ENCODE peak calls at places on chromosomes 6 and 20, in seven cellular contexts. D is K562, T is HCT116, P is SK-N-SH, A is H1, S is HepG2, H is GM12878. K is an unnamed sample.

GRCh38 chr6:151630991-151631655 is 137.3 kb downstream of the CCDC170 start:
- DNase-seq in D (no peak), T (no peak), P (no peak), A (no peak), S (no peak), H (no peak), K (no peak)

GRCh38 chr20:34099675-34100074 is 12.4 kb downstream of the EIF2S2 start:
- DNase-seq in D (no peak), T (no peak), P (no peak), A (no peak), S (no peak), H (no peak), K (no peak)

GRCh38 chr20:16106191-16106849 is 466.9 kb downstream of the KIF16B start:
- DNase-seq in D (no peak), T (no peak), P (no peak), A (no peak), S (peak), H (no peak), K (no peak)

GRCh38 chr6:74891358-74891811 is 314.5 kb downstream of the COL12A1 start:
- DNase-seq in D (no peak), T (no peak), P (no peak), A (no peak), S (no peak), H (no peak), K (no peak)

GRCh38 chr6:31822038-31822821 is 5.3 kb upstream of the HSPA1B start:
- DNase-seq in D (peak), T (no peak), P (peak), A (peak), S (peak), H (no peak), K (no peak)

GRCh38 chr6:7671076-7671475 is 54.8 kb upstream of the BMP6 start:
- DNase-seq in D (no peak), T (no peak), P (no peak), A (no peak), S (no peak), H (no peak), K (no peak)

GRCh38 chr6:26439151-26439550 is 1.2 kb upstream of the BTN3A3 start:
- DNase-seq in D (no peak), T (no peak), P (no peak), A (no peak), S (no peak), H (no peak), K (no peak)

GRCh38 chr6:33073431-33073871 is at the start of gene HLA-DPA1:
- DNase-seq in D (no peak), T (peak), P (peak), A (no peak), S (no peak), H (peak), K (peak)

GRCh38 chr6:390914-391558 is 516 bp upstream of the IRF4 start:
- DNase-seq in D (no peak), T (no peak), P (no peak), A (peak), S (no peak), H (no peak), K (no peak)

GRCh38 chr20:45407783-45408645 is at the start of gene DBNDD2:
- DNase-seq in D (no peak), T (no peak), P (peak), A (no peak), S (no peak), H (no peak), K (no peak)

GRCh38 chr20:49794336-49795124 is 18.1 kb upstream of the SLC9A8 start:
- DNase-seq in D (no peak), T (no peak), P (no peak), A (no peak), S (no peak), H (no peak), K (no peak)

GRCh38 chr6:17242087-17242486 is 39.1 kb upstream of the RBM24 start:
- DNase-seq in D (no peak), T (no peak), P (no peak), A (no peak), S (no peak), H (no peak), K (no peak)

GRCh38 chr20:47681977-47682812 is 103.1 kb downstream of the SULF2 start:
- DNase-seq in D (no peak), T (no peak), P (no peak), A (no peak), S (peak), H (no peak), K (no peak)

GRCh38 chr20:49885558-49886332 is 29.6 kb downstream of the SPATA2 start:
- DNase-seq in D (no peak), T (no peak), P (no peak), A (no peak), S (no peak), H (no peak), K (no peak)

GRCh38 chr6:105137388-105137787 is 42.4 kb downstream of the POPDC3 start:
- DNase-seq in D (no peak), T (no peak), P (peak), A (no peak), S (no peak), H (no peak), K (no peak)

GRCh38 chr6:72784581-72784980 is 162.7 kb downstream of the KCNQ5 start:
- DNase-seq in D (no peak), T (no peak), P (no peak), A (no peak), S (no peak), H (no peak), K (no peak)

GRCh38 chr6:90492369-90492768 is 94.5 kb downstream of the MAP3K7 start:
- DNase-seq in D (no peak), T (no peak), P (no peak), A (no peak), S (no peak), H (no peak), K (no peak)

GRCh38 chr20:10445758-10446157 is 10.7 kb downstream of the SLX4IP start:
- DNase-seq in D (no peak), T (no peak), P (no peak), A (no peak), S (no peak), H (no peak), K (no peak)

GRCh38 chr20:23128461-23129125 is 42.5 kb upstream of the CD93 start:
- DNase-seq in D (no peak), T (no peak), P (no peak), A (no peak), S (no peak), H (no peak), K (no peak)

GRCh38 chr6:130907687-130908086 is 80.5 kb downstream of the SMLR1 start:
- DNase-seq in D (no peak), T (no peak), P (no peak), A (no peak), S (no peak), H (no peak), K (no peak)

GRCh38 chr20:48697845-48698491 is 129.8 kb downstream of the PREX1 start:
- DNase-seq in D (peak), T (no peak), P (peak), A (no peak), S (peak), H (no peak), K (peak)

GRCh38 chr20:63529861-63530787 is 7.1 kb downstream of the PTK6 start:
- DNase-seq in D (peak), T (no peak), P (peak), A (no peak), S (no peak), H (no peak), K (no peak)

GRCh38 chr6:150169609-150170008 is 26.8 kb downstream of the PPP1R14C start:
- DNase-seq in D (no peak), T (peak), P (no peak), A (no peak), S (no peak), H (no peak), K (no peak)

GRCh38 chr6:63806573-63806913 is 170.9 kb downstream of the PHF3 start:
- DNase-seq in D (no peak), T (no peak), P (no peak), A (no peak), S (no peak), H (no peak), K (no peak)

GRCh38 chr6:90468080-90468479 is 118.8 kb downstream of the MAP3K7 start:
- DNase-seq in D (peak), T (no peak), P (no peak), A (no peak), S (no peak), H (no peak), K (no peak)

GRCh38 chr6:43917878-43918382 is 147.9 kb downstream of the VEGFA start:
- DNase-seq in D (peak), T (no peak), P (no peak), A (no peak), S (no peak), H (no peak), K (no peak)

GRCh38 chr6:15296249-15296648 is 50.4 kb downstream of the JARID2 start:
- DNase-seq in D (no peak), T (no peak), P (no peak), A (no peak), S (no peak), H (no peak), K (no peak)

GRCh38 chr6:22470454-22471368 is 98.7 kb upstream of the HDGFL1 start:
- DNase-seq in D (no peak), T (no peak), P (peak), A (no peak), S (no peak), H (peak), K (peak)

GRCh38 chr6:141107562-141108160 is 1025.1 kb upstream of the GJE1 start:
- DNase-seq in D (no peak), T (peak), P (no peak), A (no peak), S (no peak), H (no peak), K (no peak)

GRCh38 chr6:63351995-63352586 is 32.3 kb upstream of the LGSN start:
- DNase-seq in D (no peak), T (peak), P (no peak), A (no peak), S (peak), H (peak), K (no peak)

GRCh38 chr6:33732385-33732784 is 14.3 kb downstream of the IP6K3 start:
- DNase-seq in D (no peak), T (no peak), P (no peak), A (no peak), S (no peak), H (no peak), K (no peak)

GRCh38 chr6:1418471-1419191 is 29.3 kb downstream of the FOXF2 start:
- DNase-seq in D (no peak), T (no peak), P (no peak), A (no peak), S (no peak), H (no peak), K (no peak)

GRCh38 chr6:41642960-41643898 is 5.0 kb downstream of the MDFI start:
- DNase-seq in D (no peak), T (no peak), P (no peak), A (no peak), S (no peak), H (no peak), K (no peak)

GRCh38 chr6:73854998-73855718 is 159.2 kb downstream of the CD109 start:
- DNase-seq in D (peak), T (peak), P (peak), A (no peak), S (peak), H (no peak), K (peak)

GRCh38 chr6:170451762-170452651 is 101.1 kb downstream of the PSMB1 start:
- DNase-seq in D (no peak), T (no peak), P (no peak), A (no peak), S (no peak), H (no peak), K (no peak)

DNA sequence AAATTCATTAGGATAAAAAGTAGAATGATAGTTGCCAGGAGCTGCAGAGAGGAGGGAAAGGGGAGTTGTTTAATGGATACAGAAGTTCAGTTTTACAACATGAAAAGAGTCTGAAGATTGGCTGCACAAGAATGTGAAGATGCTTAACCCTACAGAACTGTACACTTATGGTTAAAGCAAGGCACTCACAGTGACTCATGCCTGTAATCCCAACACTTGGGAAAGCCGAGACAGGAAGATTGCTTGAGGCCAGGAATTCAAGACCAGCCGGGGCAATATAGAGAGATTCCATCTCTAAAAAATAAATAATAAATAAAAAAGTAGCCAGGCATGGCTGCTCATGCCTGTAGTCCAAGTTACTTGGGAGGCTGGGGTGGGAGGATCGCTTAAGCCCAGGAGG is 174.0 kb downstream of the TASP1 start:
- DNase-seq in D (no peak), T (no peak), P (no peak), A (no peak), S (no peak), H (no peak), K (no peak)
- TF ChIP-seq JUND in D (no peak), T (no peak), P (no peak), A (no peak), S (no peak), H (no peak), K (no peak)

GRCh38 chr6:113719545-113719944 is 137.6 kb upstream of the MARCKS start:
- DNase-seq in D (no peak), T (no peak), P (no peak), A (no peak), S (no peak), H (no peak), K (no peak)

GRCh38 chr6:113718588-113718987 is 138.6 kb upstream of the MARCKS start:
- DNase-seq in D (no peak), T (no peak), P (no peak), A (no peak), S (no peak), H (no peak), K (no peak)

GRCh38 chr6:113719056-113719455 is 138.1 kb upstream of the MARCKS start:
- DNase-seq in D (no peak), T (peak), P (no peak), A (no peak), S (no peak), H (no peak), K (no peak)

GRCh38 chr6:113723182-113723581 is 134.0 kb upstream of the MARCKS start:
- DNase-seq in D (no peak), T (no peak), P (no peak), A (no peak), S (no peak), H (no peak), K (no peak)
- TF ChIP-seq JUND in D (no peak), T (no peak), P (no peak), A (no peak), S (no peak), H (no peak), K (no peak)

GRCh38 chr6:163199371-163199770 is 215.1 kb upstream of the QKI start:
- DNase-seq in D (no peak), T (no peak), P (no peak), A (no peak), S (no peak), H (no peak), K (no peak)

GRCh38 chr6:163197839-163198238 is 216.7 kb upstream of the QKI start:
- DNase-seq in D (no peak), T (no peak), P (no peak), A (no peak), S (no peak), H (no peak), K (no peak)

GRCh38 chr6:163198396-163198795 is 216.1 kb upstream of the QKI start:
- DNase-seq in D (no peak), T (no peak), P (no peak), A (no peak), S (no peak), H (no peak), K (no peak)

GRCh38 chr6:163201855-163202254 is 212.7 kb upstream of the QKI start:
- DNase-seq in D (no peak), T (no peak), P (no peak), A (no peak), S (no peak), H (no peak), K (no peak)

GRCh38 chr6:163200299-163201093 is 214.0 kb upstream of the QKI start:
- DNase-seq in D (no peak), T (no peak), P (no peak), A (no peak), S (no peak), H (no peak), K (no peak)
- TF ChIP-seq JUND in D (no peak), T (no peak), P (no peak), A (no peak), S (no peak), H (no peak), K (no peak)

GRCh38 chr20:20085071-20085470 is 32.7 kb downstream of the CFAP61 start:
- DNase-seq in D (no peak), T (no peak), P (no peak), A (no peak), S (no peak), H (no peak), K (no peak)
- TF ChIP-seq JUND in D (no peak), T (no peak), P (no peak), A (no peak), S (no peak), H (no peak), K (no peak)

DNA sequence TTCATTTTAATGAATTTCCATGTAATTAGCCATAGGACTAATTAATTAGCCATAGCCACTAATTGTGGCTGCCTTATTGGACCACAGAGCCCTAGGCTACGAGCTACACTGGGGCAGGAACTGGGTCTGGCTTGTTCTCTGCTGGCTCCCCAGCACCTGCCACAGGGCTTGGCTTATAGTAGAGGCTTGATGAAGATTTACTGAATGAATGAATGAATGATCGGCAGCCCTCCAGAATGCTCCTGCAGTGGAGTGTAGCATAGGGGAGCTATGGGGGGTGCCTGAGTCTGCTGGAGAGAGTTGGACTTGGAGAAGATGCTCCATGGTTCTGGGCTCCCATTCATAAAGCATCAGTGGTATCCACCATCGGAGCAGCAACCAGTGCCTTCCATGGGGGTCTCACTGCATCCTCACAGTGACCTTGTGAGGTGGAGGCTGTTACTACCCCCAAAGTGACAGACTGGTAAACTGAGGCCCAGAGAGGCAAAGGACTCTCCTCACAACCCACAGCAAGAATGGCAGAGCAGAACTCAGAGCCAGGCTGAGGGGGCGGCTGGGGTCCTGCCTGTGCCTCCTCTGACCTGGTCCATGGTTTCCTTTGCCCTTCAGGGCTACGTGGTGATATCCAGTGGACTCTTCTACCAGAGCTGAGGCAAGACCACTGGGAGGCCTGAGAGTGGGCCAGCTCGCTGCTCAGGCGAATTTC is 8.6 kb upstream of the BPIFB6 start:
- DNase-seq in D (no peak), T (no peak), P (no peak), A (no peak), S (no peak), H (no peak), K (no peak)
- TF ChIP-seq JUND in D (no peak), T (no peak), P (no peak), A (no peak), S (no peak), H (no peak), K (no peak)

K was measured in T47D.